ENCODE peak calls at places on chromosome 11, in five cellular contexts. E is transverse colon, W is right lobe of liver, F is ovary, L is prostate gland. X is an unnamed sample. For H3K27me3, the result is how much of the 10 kb centered on the place peaks cover.

GRCh38 chr11:105392546-105392945 is 217.3 kb upstream of the GRIA4 start:
- DNase-seq in F (no peak), E (no peak), W (no peak), L (no peak), X (no peak)

GRCh38 chr11:17014774-17015638 is 792 bp upstream of the PLEKHA7 start:
- DNase-seq in W (no peak), F (no peak), L (no peak), E (peak), X (no peak)

GRCh38 chr11:47060807-47061206 is 115.9 kb downstream of the ARFGAP2 start:
- DNase-seq in W (no peak), F (no peak), E (no peak), L (no peak), X (no peak)

GRCh38 chr11:57134284-57134683 is 47.5 kb upstream of the LRRC55 start:
- DNase-seq in E (no peak), L (no peak), W (no peak), F (no peak), X (no peak)

GRCh38 chr11:75667831-75668507 is 869 bp downstream of the MAP6 start:
- DNase-seq in F (peak), L (peak), E (peak), W (no peak), X (peak)

GRCh38 chr11:70141490-70142014 is 61.5 kb upstream of the FADD start:
- DNase-seq in W (no peak), F (no peak), E (no peak), L (no peak), X (no peak)

GRCh38 chr11:28123151-28123571 is 15.0 kb downstream of the METTL15 start:
- DNase-seq in L (no peak), E (no peak), F (no peak), W (no peak), X (no peak)

GRCh38 chr11:61574611-61575010 is 6.3 kb downstream of the SYT7 start:
- DNase-seq in E (no peak), F (no peak), L (no peak), W (no peak), X (no peak)

GRCh38 chr11:74687237-74688005 is 43.8 kb downstream of the CHRDL2 start:
- DNase-seq in W (no peak), L (no peak), F (no peak), E (no peak), X (no peak)

GRCh38 chr11:32087602-32088001 is 3.3 kb upstream of the RCN1 start:
- DNase-seq in F (no peak), W (no peak), L (no peak), E (no peak), X (no peak)

GRCh38 chr11:1733009-1733715 is 17.2 kb downstream of the IFITM10 start:
- DNase-seq in E (no peak), W (no peak), F (no peak), L (no peak), X (no peak)

GRCh38 chr11:30364139-30364875 is 41.4 kb downstream of the ARL14EP start:
- DNase-seq in E (no peak), W (no peak), F (no peak), L (no peak), X (no peak)

GRCh38 chr11:133669371-133670046 is 137.2 kb upstream of the OPCML start:
- DNase-seq in L (no peak), W (no peak), E (no peak), F (no peak), X (no peak)

GRCh38 chr11:2825261-2825885 is 60.2 kb downstream of the CDKN1C start:
- DNase-seq in W (peak), L (peak), E (peak), F (peak), X (peak)

GRCh38 chr11:116224154-116224888 is 548.5 kb downstream of the BUD13 start:
- DNase-seq in F (peak), E (peak), W (no peak), L (peak), X (no peak)

GRCh38 chr11:45922425-45923082 is at the start of gene LARGE2:
- DNase-seq in L (peak), F (peak), W (peak), E (peak), X (peak)

GRCh38 chr11:3905080-3905953 is 49.9 kb downstream of the STIM1 start:
- DNase-seq in F (no peak), L (no peak), W (no peak), E (peak), X (no peak)

GRCh38 chr11:72758304-72758689 is 6.1 kb upstream of the ARAP1 start:
- DNase-seq in L (no peak), W (no peak), F (no peak), E (no peak), X (no peak)

GRCh38 chr11:113446112-113446511 is 29.1 kb downstream of the DRD2 start:
- DNase-seq in W (no peak), L (no peak), F (no peak), E (no peak), X (no peak)

GRCh38 chr11:44014968-44015623 is 32.7 kb upstream of the ACCSL start:
- DNase-seq in L (no peak), W (no peak), E (no peak), F (peak), X (no peak)

GRCh38 chr11:624705-625635 is at the start of gene CDHR5:
- DNase-seq in F (peak), W (peak), L (no peak), E (peak), X (no peak)

GRCh38 chr11:78921517-78921916 is 346.9 kb upstream of the NARS2 start:
- DNase-seq in W (no peak), E (no peak), L (no peak), F (no peak), X (no peak)

GRCh38 chr11:61293869-61294716 is 1.0 kb downstream of the VWCE start:
- DNase-seq in W (no peak), E (peak), F (peak), L (no peak), X (peak)

GRCh38 chr11:133134561-133135173 is 397.6 kb downstream of the OPCML start:
- DNase-seq in L (peak), E (peak), F (no peak), W (peak), X (peak)

GRCh38 chr11:28110108-28110838 is 2.1 kb downstream of the METTL15 start:
- DNase-seq in F (peak), L (peak), E (peak), W (peak), X (peak)

GRCh38 chr11:67465190-67465522 is 3.9 kb downstream of the TMEM134 start:
- DNase-seq in L (no peak), E (no peak), F (no peak), W (no peak), X (no peak)

GRCh38 chr11:89495951-89496350 is 4.8 kb upstream of the NOX4 start:
- DNase-seq in E (no peak), L (no peak), F (no peak), W (no peak), X (peak)

GRCh38 chr11:23995891-23996290 is 501.0 kb upstream of the LUZP2 start:
- DNase-seq in L (no peak), W (no peak), E (no peak), F (no peak), X (no peak)

GRCh38 chr11:122141757-122142156 is 25.7 kb upstream of the BLID start:
- DNase-seq in W (no peak), F (no peak), E (no peak), L (no peak), X (no peak)

GRCh38 chr11:47587039-47587675 is 679 bp downstream of the FAM180B start:
- DNase-seq in L (no peak), W (no peak), E (no peak), F (no peak), X (no peak)

GRCh38 chr11:44006882-44007495 is 40.8 kb upstream of the ACCSL start:
- DNase-seq in E (no peak), L (no peak), F (peak), W (no peak), X (no peak)

GRCh38 chr11:28168718-28169117 is 60.5 kb downstream of the METTL15 start:
- DNase-seq in L (no peak), E (no peak), W (no peak), F (no peak), X (no peak)

GRCh38 chr11:72221386-72221785 is 3.2 kb upstream of the INPPL1 start:
- DNase-seq in L (no peak), W (no peak), E (no peak), F (no peak), X (no peak)

GRCh38 chr11:126782810-126783209 is 217.8 kb downstream of the KIRREL3 start:
- DNase-seq in W (no peak), E (no peak), F (no peak), L (no peak), X (no peak)

GRCh38 chr11:47430524-47430923 is 4.3 kb upstream of the PSMC3 start:
- DNase-seq in L (no peak), W (no peak), F (no peak), E (no peak), X (no peak)

GRCh38 chr11:61793084-61793828 is 545 bp downstream of the FEN1 start:
- DNase-seq in W (no peak), F (no peak), E (no peak), L (no peak), X (no peak)

GRCh38 chr11:77884186-77884828 is 63.4 kb downstream of the AAMDC start:
- DNase-seq in L (no peak), W (no peak), E (no peak), F (no peak), X (no peak)

DNA sequence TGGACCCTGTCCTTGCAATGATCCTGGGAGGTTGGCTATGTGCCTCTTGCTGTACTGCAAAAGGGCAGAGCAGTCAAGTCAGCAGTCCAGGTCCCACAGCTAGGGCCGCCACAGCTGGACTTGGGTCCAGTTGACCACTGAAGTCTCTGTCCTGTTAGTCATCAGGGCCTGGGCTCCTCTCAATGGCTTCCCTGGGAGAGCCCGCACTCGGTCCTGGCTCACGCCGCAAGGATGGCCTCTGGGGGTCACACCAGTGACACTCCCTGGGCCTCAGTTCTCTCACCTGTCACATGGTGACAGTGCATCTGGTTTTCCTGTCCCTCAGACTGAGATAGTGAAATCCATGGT is 85.1 kb downstream of the NECTIN1 start:
- DNase-seq in L (no peak), F (no peak), E (no peak), W (no peak), X (no peak)
- H3K27me3 ChIP-seq in L (under half), F (under half), E (under half), W (under half), X (under half)

GRCh38 chr11:110318638-110319404 is 22.4 kb upstream of the RDX start:
- DNase-seq in E (no peak), W (no peak), F (no peak), L (no peak), X (no peak)

GRCh38 chr11:110323786-110324185 is 27.4 kb upstream of the RDX start:
- DNase-seq in E (no peak), W (no peak), F (no peak), L (no peak), X (no peak)

GRCh38 chr11:110314366-110315095 is 18.1 kb upstream of the RDX start:
- DNase-seq in F (no peak), W (no peak), L (no peak), E (no peak), X (no peak)

GRCh38 chr11:110317516-110317932 is 21.1 kb upstream of the RDX start:
- DNase-seq in E (no peak), F (no peak), W (no peak), L (no peak), X (no peak)

GRCh38 chr11:110319501-110319900 is 23.1 kb upstream of the RDX start:
- DNase-seq in L (no peak), W (no peak), E (no peak), F (no peak), X (no peak)
- H3K27ac ChIP-seq in L (no peak), W (no peak), E (no peak), F (no peak), X (peak)

GRCh38 chr11:10415817-10416392 is 39.2 kb upstream of the AMPD3 start:
- DNase-seq in L (no peak), W (no peak), F (no peak), E (no peak), X (no peak)
- TF ChIP-seq CTCF in L (no peak), W (no peak), F (no peak), E (no peak), X (no peak)

GRCh38 chr11:81211050-81211449 is 1522.6 kb downstream of the FAM181B start:
- DNase-seq in F (no peak), L (no peak), W (no peak), E (no peak), X (no peak)

GRCh38 chr11:81203876-81204275 is 1529.8 kb downstream of the FAM181B start:
- DNase-seq in F (no peak), W (no peak), L (no peak), E (no peak), X (no peak)

DNA sequence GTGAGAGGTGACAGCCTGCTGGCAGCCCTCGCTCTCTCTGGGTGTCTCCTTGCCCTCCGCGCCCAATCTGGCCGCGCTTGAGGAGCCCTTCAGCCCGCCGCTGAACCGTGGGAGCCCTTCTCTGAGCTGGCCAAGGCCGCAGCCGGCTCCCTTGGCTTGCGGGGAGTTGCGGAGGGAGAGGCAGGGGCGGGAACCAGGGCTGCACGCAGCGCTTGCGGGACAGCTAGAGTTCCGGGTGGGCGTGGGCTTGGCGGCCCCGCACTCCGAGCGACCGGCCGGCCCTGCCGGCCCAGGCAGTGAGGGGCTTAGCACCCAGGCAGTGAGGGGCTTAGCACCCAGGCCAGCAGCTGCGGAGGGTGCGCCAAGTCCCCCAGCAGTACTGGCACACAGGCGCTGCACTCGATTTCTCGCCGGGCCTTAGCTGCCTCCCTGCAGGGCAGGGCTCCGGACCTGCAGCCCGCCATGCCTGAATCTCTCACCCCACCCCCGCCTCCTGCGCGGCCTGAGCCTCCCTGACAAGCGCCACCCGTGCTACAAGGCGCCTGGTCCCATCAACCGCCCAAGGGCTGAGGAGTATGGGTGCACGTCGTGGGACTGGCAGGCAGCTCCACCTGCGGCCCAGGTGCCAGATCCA is 1526.1 kb downstream of the FAM181B start:
- DNase-seq in F (no peak), W (no peak), L (no peak), E (no peak), X (no peak)
- H3K27me3 ChIP-seq in F (under half), W (under half), L (under half), E (under half), X (under half)

DNA sequence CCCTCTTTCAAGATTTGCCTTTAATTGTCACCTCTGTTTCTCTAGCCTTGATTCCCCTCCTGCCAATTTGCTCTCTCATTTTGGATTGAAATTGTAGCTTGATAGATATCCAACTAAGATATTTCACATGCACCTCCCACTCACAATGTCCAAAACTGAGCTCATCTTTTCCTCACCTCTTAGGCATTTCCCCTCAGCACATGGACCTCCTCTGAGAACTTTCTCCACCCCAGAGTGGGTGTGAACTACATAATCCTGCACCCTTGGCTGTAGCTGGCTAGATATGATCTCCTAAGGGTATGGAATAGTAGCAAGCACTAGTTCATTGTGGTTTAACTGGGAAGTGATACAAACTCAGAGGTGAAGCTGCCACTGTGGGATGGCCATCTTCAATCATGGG is 91.5 kb upstream of the SESN3 start:
- DNase-seq in F (no peak), L (no peak), W (no peak), E (no peak), X (no peak)
- H3K27ac ChIP-seq in F (no peak), L (no peak), W (no peak), E (no peak), X (peak)

DNA sequence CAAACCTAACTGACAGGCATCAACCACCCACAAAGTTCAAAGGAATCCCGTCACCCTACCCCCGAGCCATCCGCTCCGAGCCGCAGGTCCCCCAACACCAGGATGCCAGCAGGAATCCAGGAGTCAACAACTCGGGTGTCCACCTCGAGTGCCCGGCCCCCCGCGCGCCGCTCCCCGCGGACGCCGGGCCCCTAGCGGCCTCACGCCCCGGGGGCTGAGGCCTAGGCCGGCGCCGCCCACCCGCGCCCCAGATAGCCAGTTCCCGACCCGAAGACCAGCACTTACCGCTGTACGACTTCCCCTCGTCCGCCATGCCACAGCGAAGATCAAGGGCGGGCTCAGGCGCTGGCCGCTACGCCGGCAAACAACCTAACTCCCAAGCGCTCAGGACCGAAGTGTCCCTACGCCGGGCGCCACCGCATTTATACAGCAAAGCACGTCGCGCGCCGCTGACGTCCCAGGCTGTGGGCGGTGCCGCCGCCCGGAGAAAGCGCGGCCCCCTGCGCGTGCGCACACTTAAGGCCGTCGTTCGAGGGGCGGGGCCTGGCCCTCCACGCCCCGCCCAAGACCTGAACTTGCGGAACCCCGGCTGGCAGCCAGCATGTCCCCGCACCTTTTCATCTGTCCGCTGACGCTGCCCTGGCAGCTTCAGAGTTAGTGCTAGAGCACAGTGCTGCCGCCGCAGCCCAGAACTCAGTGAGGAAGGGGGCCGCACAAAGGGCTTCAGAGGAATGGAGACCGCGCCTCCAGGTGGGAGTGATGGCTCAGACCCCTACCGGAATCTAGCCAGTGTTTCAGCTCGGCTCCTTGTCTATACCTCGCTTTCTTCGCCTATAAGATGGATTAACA is at the start of gene NXF1:
- DNase-seq in L (peak), E (peak), W (peak), F (peak), X (peak)
- TF ChIP-seq CTCF in L (peak), E (peak), W (no peak), F (peak), X (peak)

DNA sequence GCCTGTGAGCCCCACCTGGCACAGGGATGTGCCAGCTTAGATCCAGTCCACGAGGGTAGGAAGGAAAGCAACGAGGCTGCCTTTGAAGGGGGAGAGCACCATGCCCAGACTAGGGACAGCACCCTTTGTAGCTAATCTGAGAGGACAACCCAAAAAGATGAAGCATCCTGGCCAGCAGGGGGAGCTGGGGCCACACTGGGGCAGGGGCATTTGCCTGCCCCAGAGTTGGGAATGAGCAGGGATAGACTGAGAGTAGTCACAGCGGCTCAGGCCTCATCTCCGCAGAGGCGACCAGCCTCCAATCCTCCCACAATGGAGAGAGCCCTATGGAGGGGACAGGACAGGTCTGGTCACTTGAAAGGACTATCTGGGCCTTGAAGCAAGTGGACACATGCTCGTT is 16.4 kb downstream of the LMO1 start:
- DNase-seq in W (peak), L (no peak), F (no peak), E (peak), X (no peak)
- H3K27me3 ChIP-seq in W (under half), L (under half), F (under half), E (under half), X (under half)

DNA sequence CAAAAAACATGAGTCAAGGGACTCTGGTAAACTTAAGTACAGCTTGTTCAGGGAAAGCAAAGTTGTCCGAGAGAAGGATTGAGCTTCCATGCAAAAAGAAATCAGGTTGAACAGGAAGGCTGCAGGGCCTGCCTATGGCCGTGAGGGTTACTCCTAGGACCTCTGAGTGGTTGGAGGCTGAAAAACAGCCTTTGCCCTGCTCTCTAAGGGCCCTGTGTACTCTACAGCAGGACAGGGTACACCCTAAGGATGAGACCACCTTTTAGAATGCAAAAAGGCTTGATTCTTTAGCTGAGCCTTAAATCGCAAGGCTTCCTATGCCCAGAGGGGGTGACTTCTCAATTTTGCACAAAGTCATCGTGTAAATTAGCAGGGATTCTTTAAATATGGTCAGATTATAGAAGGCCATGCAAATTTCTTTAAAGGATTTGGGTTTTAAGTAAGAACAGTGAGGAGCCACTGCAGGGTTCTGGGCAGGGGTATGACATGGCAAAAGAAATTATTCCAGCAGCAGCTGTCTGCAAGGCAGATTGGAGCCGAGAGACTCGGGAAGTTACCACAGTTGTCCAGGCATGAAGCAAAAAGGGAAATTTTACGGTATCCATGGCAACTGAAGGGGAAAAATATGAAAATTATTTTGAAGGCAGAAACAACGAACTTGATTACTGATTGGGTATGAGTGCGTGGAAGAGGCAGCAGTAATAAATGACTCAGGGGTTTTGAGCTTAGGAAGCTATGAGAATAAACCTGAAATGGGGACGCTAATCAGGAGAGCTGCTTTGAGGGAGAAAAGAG is 91.8 kb downstream of the FAM76B start:
- DNase-seq in L (no peak), E (no peak), F (no peak), W (no peak), X (no peak)
- H3K27ac ChIP-seq in L (no peak), E (no peak), F (no peak), W (no peak), X (no peak)